ENCODE peak calls at places on chromosome 2, in ten cellular contexts. P is naive thymus-derived CD4-positive, alpha-beta T cell; N is brain microvascular endothelial cell; K is ovary; S is mucosa of descending colon; Q is aorta; J is BJ; G is IMR-90; A is CD8-positive, alpha-beta memory T cell; U is spleen. Y is an unnamed sample.
A peak's percentile ranks its signal among the peaks of the same experiment; 100 is the strongest.

GRCh38 chr2:138842341-138842740 is 62.2 kb upstream of the NXPH2 start:
- DNase-seq in P (no peak), N (no peak), K (no peak), S (no peak), Q (no peak), J (no peak), G (no peak), A (no peak), U (no peak), Y (no peak)

GRCh38 chr2:126883661-126884030 is 15.0 kb upstream of the TEX51 start:
- DNase-seq in P (no peak), N (no peak), K (no peak), S (no peak), Q (peak; percentile 6), J (no peak), G (no peak), A (no peak), U (no peak), Y (peak; percentile 20)

GRCh38 chr2:190637903-190638618 is 10.8 kb upstream of the NAB1 start:
- DNase-seq in P (no peak), N (peak; percentile 39), K (no peak), S (no peak), Q (no peak), J (no peak), G (no peak), A (no peak), U (no peak), Y (peak; percentile 58)

GRCh38 chr2:121977326-121977725 is 221.9 kb downstream of the TSN start:
- DNase-seq in P (no peak), N (no peak), K (no peak), S (no peak), Q (no peak), J (peak; percentile 1), G (no peak), A (no peak), U (no peak), Y (no peak)

GRCh38 chr2:129004485-129004884 is 685.8 kb upstream of the HS6ST1 start:
- DNase-seq in P (no peak), N (no peak), K (no peak), S (no peak), Q (no peak), J (no peak), G (no peak), A (no peak), U (no peak), Y (no peak)

GRCh38 chr2:170845343-170845742 is 28.7 kb downstream of the GAD1 start:
- DNase-seq in P (no peak), N (no peak), K (no peak), S (no peak), Q (no peak), J (no peak), G (no peak), A (no peak), U (no peak), Y (peak; percentile 86)

GRCh38 chr2:241049739-241050623 is 51.6 kb downstream of the SNED1 start:
- DNase-seq in P (no peak), N (no peak), K (peak; percentile 15), S (no peak), Q (no peak), J (no peak), G (no peak), A (no peak), U (peak; percentile 58), Y (peak; percentile 90)

GRCh38 chr2:162057426-162057825 is 16.6 kb downstream of the DPP4 start:
- DNase-seq in P (no peak), N (no peak), K (no peak), S (no peak), Q (no peak), J (no peak), G (no peak), A (peak; percentile 36), U (no peak), Y (no peak)

GRCh38 chr2:31058096-31058843 is 80.0 kb downstream of the GALNT14 start:
- DNase-seq in P (no peak), N (no peak), K (no peak), S (no peak), Q (no peak), J (no peak), G (no peak), A (no peak), U (no peak), Y (no peak)

GRCh38 chr2:191892391-191892790 is 45.5 kb upstream of the CAVIN2 start:
- DNase-seq in P (no peak), N (peak; percentile 81), K (no peak), S (no peak), Q (no peak), J (peak; percentile 31), G (peak; percentile 86), A (no peak), U (no peak), Y (no peak)

GRCh38 chr2:224347181-224348051 is 54.5 kb downstream of the FAM124B start:
- DNase-seq in P (no peak), N (no peak), K (no peak), S (no peak), Q (no peak), J (no peak), G (no peak), A (no peak), U (no peak), Y (no peak)

GRCh38 chr2:207334309-207334630 is 168.5 kb upstream of the KLF7 start:
- DNase-seq in P (no peak), N (no peak), K (no peak), S (no peak), Q (no peak), J (no peak), G (no peak), A (no peak), U (no peak), Y (no peak)

GRCh38 chr2:149858214-149858613 is 270.6 kb upstream of the MMADHC start:
- DNase-seq in P (no peak), N (no peak), K (no peak), S (no peak), Q (no peak), J (no peak), G (peak; percentile 70), A (no peak), U (no peak), Y (no peak)

GRCh38 chr2:177031435-177032222 is 181.0 kb upstream of the HNRNPA3 start:
- DNase-seq in P (no peak), N (no peak), K (no peak), S (no peak), Q (no peak), J (no peak), G (no peak), A (no peak), U (no peak), Y (no peak)

GRCh38 chr2:1556776-1557466 is 143.7 kb downstream of the TPO start:
- DNase-seq in P (no peak), N (peak; percentile 93), K (no peak), S (no peak), Q (peak; percentile 63), J (no peak), G (peak; percentile 81), A (no peak), U (peak; percentile 64), Y (no peak)

GRCh38 chr2:45575881-45576280 is 35.2 kb downstream of the SRBD1 start:
- DNase-seq in P (no peak), N (no peak), K (no peak), S (no peak), Q (no peak), J (no peak), G (no peak), A (no peak), U (no peak), Y (no peak)

GRCh38 chr2:1658394-1659151 is 85.7 kb downstream of the PXDN start:
- DNase-seq in P (no peak), N (no peak), K (peak; percentile 13), S (no peak), Q (no peak), J (no peak), G (no peak), A (no peak), U (peak; percentile 69), Y (peak; percentile 52)

GRCh38 chr2:218039171-218039570 is 29.9 kb upstream of the RUFY4 start:
- DNase-seq in P (no peak), N (no peak), K (no peak), S (no peak), Q (no peak), J (no peak), G (peak; percentile 29), A (no peak), U (no peak), Y (no peak)

DNA sequence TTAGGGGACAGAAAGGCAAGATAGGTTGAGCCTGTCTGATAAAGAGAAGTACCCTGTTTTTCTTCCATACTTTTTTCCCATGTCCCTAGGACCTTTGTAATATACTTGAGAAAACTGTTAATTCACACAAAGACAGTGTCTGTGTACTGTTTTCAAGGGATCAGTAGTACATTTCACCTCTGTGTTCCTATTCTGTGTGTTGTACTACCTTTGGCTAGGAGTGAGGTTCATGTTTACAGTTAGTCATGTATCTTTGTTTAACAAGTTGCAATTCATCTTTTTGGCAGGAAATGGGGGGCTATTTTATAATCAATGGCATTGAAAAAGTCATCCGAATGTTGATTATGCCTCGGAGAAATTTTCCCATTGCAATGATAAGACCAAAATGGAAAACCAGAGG is 6.7 kb downstream of the POLR1B start:
- DNase-seq in P (no peak), N (no peak), K (no peak), S (no peak), Q (no peak), J (no peak), G (no peak), A (no peak), U (no peak), Y (no peak)
- H3K36me3 ChIP-seq in P (peaks cover 75% of the 10 kb centered on the region), N (peaks cover 48% of the 10 kb centered on the region), K (no peaks in the 10 kb centered on the region), S (peaks cover 6% of the 10 kb centered on the region), Q (peaks cover 13% of the 10 kb centered on the region), J (peaks cover 12% of the 10 kb centered on the region), G (peaks cover 18% of the 10 kb centered on the region), A (peaks cover 32% of the 10 kb centered on the region), U (peaks cover 2% of the 10 kb centered on the region), Y (peaks cover 72% of the 10 kb centered on the region)

GRCh38 chr2:98551316-98551715 is 57.0 kb downstream of the COA5 start:
- DNase-seq in P (no peak), N (no peak), K (no peak), S (no peak), Q (no peak), J (no peak), G (no peak), A (peak; percentile 28), U (no peak), Y (no peak)
- H3K36me3 ChIP-seq in P (peaks cover 93% of the 10 kb centered on the region), N (no peaks in the 10 kb centered on the region), K (no peaks in the 10 kb centered on the region), S (no peaks in the 10 kb centered on the region), Q (peaks cover 20% of the 10 kb centered on the region), J (peaks cover 16% of the 10 kb centered on the region), G (peaks cover 28% of the 10 kb centered on the region), A (peaks cover 79% of the 10 kb centered on the region), U (no peaks in the 10 kb centered on the region), Y (peaks cover 98% of the 10 kb centered on the region)

GRCh38 chr2:106124787-106125549 is 69.1 kb downstream of the UXS1 start:
- DNase-seq in P (no peak), N (no peak), K (no peak), S (no peak), Q (no peak), J (no peak), G (no peak), A (no peak), U (no peak), Y (no peak)
- H3K36me3 ChIP-seq in P (peaks cover 90% of the 10 kb centered on the region), N (no peaks in the 10 kb centered on the region), K (no peaks in the 10 kb centered on the region), S (no peaks in the 10 kb centered on the region), Q (peaks cover 3% of the 10 kb centered on the region), J (peaks cover 4% of the 10 kb centered on the region), G (peaks cover 22% of the 10 kb centered on the region), A (peaks cover 37% of the 10 kb centered on the region), U (peaks cover 2% of the 10 kb centered on the region), Y (peaks cover 59% of the 10 kb centered on the region)

DNA sequence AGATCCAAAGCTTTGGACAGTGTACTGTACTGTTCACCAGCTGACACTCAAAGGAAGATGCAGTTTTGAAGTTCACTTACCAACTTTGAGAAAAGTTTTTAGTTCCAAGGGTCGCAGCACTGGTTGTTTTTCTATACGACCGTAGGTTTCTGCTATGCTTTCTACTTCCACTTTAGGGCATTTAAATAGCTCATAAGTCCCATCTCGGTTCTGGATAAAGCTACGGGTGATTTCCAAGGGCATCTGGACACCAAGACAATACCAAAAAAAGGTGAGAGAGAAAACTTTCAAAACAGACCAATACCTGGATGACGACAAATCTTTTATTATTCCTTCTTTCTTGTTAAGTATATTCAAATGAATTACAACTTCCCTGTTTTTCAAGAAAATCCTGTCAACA is 30.3 kb downstream of the C2orf42 start:
- DNase-seq in P (no peak), N (no peak), K (no peak), S (no peak), Q (no peak), J (no peak), G (no peak), A (no peak), U (no peak), Y (no peak)
- H3K36me3 ChIP-seq in P (peaks cover 25% of the 10 kb centered on the region), N (peaks cover 15% of the 10 kb centered on the region), K (no peaks in the 10 kb centered on the region), S (no peaks in the 10 kb centered on the region), Q (no peaks in the 10 kb centered on the region), J (peaks cover 2% of the 10 kb centered on the region), G (peaks cover 15% of the 10 kb centered on the region), A (peaks cover 8% of the 10 kb centered on the region), U (no peaks in the 10 kb centered on the region), Y (peaks cover 24% of the 10 kb centered on the region)